ENCODE peak calls at places on chromosomes 3 and 15, in seven cellular contexts. X is hepatic stellate cell; J is stimulated activated CD8-positive, alpha-beta memory T cell treated with anti-CD3 and anti-CD28 coated beads, Interleukin-7, amount 100 ng/mL, for 1 hour; U is HFF-Myc; D is head of caudate nucleus; S is Calu3; C is progenitor cell of endocrine pancreas. H is an unnamed sample.
A peak's percentile ranks its signal among the peaks of the same experiment; 100 is the strongest.

GRCh38 chr15:81021321-81021720 is 20.6 kb downstream of the TLNRD1 start:
- DNase-seq in X (no peak), J (no peak), U (no peak), D (no peak), S (no peak), C (no peak), H (no peak)

GRCh38 chr3:43001556-43002121 is 22.5 kb downstream of the GASK1A start:
- DNase-seq in X (no peak), J (no peak), U (no peak), D (no peak), S (no peak), C (no peak), H (no peak)

GRCh38 chr15:76866716-76867321 is 38.3 kb downstream of the SCAPER start:
- DNase-seq in X (peak; percentile 8), J (no peak), U (peak; percentile 19), D (no peak), S (peak; percentile 18), C (no peak), H (peak; percentile 17)

GRCh38 chr3:9420850-9421549 is 23.6 kb downstream of the SETD5 start:
- DNase-seq in X (no peak), J (no peak), U (no peak), D (no peak), S (no peak), C (no peak), H (no peak)

GRCh38 chr3:179852117-179852886 is 184.4 kb downstream of the PEX5L start:
- DNase-seq in X (peak; percentile 27), J (no peak), U (no peak), D (no peak), S (no peak), C (no peak), H (no peak)

GRCh38 chr15:68316061-68316804 is 38.7 kb downstream of the FEM1B start:
- DNase-seq in X (no peak), J (no peak), U (no peak), D (peak; percentile 5), S (peak; percentile 39), C (no peak), H (no peak)

GRCh38 chr3:51984269-51984647 is 923 bp downstream of the ACY1 start:
- DNase-seq in X (no peak), J (no peak), U (no peak), D (no peak), S (no peak), C (no peak), H (no peak)

GRCh38 chr15:79898369-79898768 is 1.6 kb upstream of the MTHFS start:
- DNase-seq in X (no peak), J (no peak), U (no peak), D (no peak), S (no peak), C (no peak), H (no peak)

GRCh38 chr3:42174679-42175660 is 83.8 kb downstream of the TRAK1 start:
- DNase-seq in X (no peak), J (no peak), U (no peak), D (no peak), S (no peak), C (no peak), H (no peak)

GRCh38 chr3:62553811-62554210 is 180.5 kb upstream of the FEZF2 start:
- DNase-seq in X (no peak), J (no peak), U (no peak), D (no peak), S (no peak), C (no peak), H (no peak)

GRCh38 chr15:68232937-68233336 is 3.4 kb upstream of the CLN6 start:
- DNase-seq in X (no peak), J (no peak), U (no peak), D (no peak), S (no peak), C (no peak), H (no peak)

GRCh38 chr3:34106879-34107278 is 308.4 kb downstream of the PDCD6IP start:
- DNase-seq in X (peak; percentile 6), J (no peak), U (no peak), D (no peak), S (peak; percentile 55), C (peak; percentile 44), H (no peak)

GRCh38 chr3:10547413-10547812 is 42.0 kb upstream of the ATP2B2 start:
- DNase-seq in X (no peak), J (no peak), U (no peak), D (no peak), S (no peak), C (no peak), H (no peak)

GRCh38 chr3:98733055-98733777 is 29.9 kb upstream of the ST3GAL6 start:
- DNase-seq in X (peak; percentile 49), J (no peak), U (no peak), D (peak; percentile 20), S (peak; percentile 35), C (no peak), H (peak; percentile 37)

GRCh38 chr3:190596341-190597285 is 82.7 kb downstream of the IL1RAP start:
- DNase-seq in X (no peak), J (no peak), U (no peak), D (no peak), S (no peak), C (no peak), H (no peak)

GRCh38 chr3:113769551-113769950 is 22.7 kb downstream of the ATP6V1A start:
- DNase-seq in X (peak; percentile 71), J (no peak), U (no peak), D (no peak), S (no peak), C (no peak), H (peak; percentile 29)

GRCh38 chr3:172239218-172239738 is 199.9 kb downstream of the FNDC3B start:
- DNase-seq in X (no peak), J (no peak), U (no peak), D (no peak), S (no peak), C (no peak), H (no peak)

GRCh38 chr3:101259485-101260341 is 60.7 kb downstream of the IMPG2 start:
- DNase-seq in X (no peak), J (no peak), U (no peak), D (no peak), S (no peak), C (no peak), H (no peak)

GRCh38 chr3:193831495-193832455 is 238.8 kb downstream of the OPA1 start:
- DNase-seq in X (no peak), J (no peak), U (no peak), D (peak; percentile 60), S (peak; percentile 79), C (no peak), H (no peak)

GRCh38 chr15:58980351-58980939 is 7.0 kb upstream of the RNF111 start:
- DNase-seq in X (no peak), J (no peak), U (no peak), D (no peak), S (no peak), C (no peak), H (peak; percentile 17)

H was measured in putamen.